ENCODE peak calls at places on chromosomes 12 and 14, in nine cellular contexts. Z, U, Y, H, K, X, J, Q and G are unnamed samples. For H3K27me3, the result is how much of the 10 kb centered on the place peaks cover.

GRCh38 chr12:87430444-87430843 is 598.8 kb downstream of the C12orf50 start:
- DNase-seq in Z (no peak), U (peak), Y (no peak), H (no peak), K (no peak), X (no peak), J (no peak), Q (peak), G (no peak)

GRCh38 chr12:62717636-62718035 is 217.3 kb downstream of the PPM1H start:
- DNase-seq in Z (no peak), U (no peak), Y (no peak), H (no peak), K (no peak), X (no peak), J (no peak), Q (no peak), G (no peak)

GRCh38 chr12:24255920-24256635 is 306.6 kb upstream of the SOX5 start:
- DNase-seq in Z (peak), U (no peak), Y (no peak), H (no peak), K (no peak), X (peak), J (no peak), Q (no peak), G (no peak)

GRCh38 chr12:80269953-80270552 is 170.7 kb downstream of the OTOGL start:
- DNase-seq in Z (peak), U (no peak), Y (peak), H (peak), K (peak), X (peak), J (no peak), Q (peak), G (no peak)

GRCh38 chr12:6158749-6159148 is 34.3 kb upstream of the VWF start:
- DNase-seq in Z (no peak), U (no peak), Y (no peak), H (no peak), K (no peak), X (no peak), J (no peak), Q (no peak), G (no peak)

GRCh38 chr12:52508211-52508610 is 12.0 kb downstream of the KRT5 start:
- DNase-seq in Z (no peak), U (no peak), Y (no peak), H (no peak), K (no peak), X (no peak), J (no peak), Q (no peak), G (no peak)

GRCh38 chr12:40152783-40153383 is 47.0 kb upstream of the SLC2A13 start:
- DNase-seq in Z (peak), U (peak), Y (peak), H (peak), K (peak), X (peak), J (peak), Q (peak), G (no peak)

GRCh38 chr12:97131220-97131981 is 224.3 kb downstream of the NEDD1 start:
- DNase-seq in Z (peak), U (no peak), Y (no peak), H (no peak), K (no peak), X (peak), J (no peak), Q (no peak), G (no peak)

GRCh38 chr12:12723681-12724420 is 6.7 kb downstream of the CDKN1B start:
- DNase-seq in Z (no peak), U (peak), Y (peak), H (no peak), K (peak), X (no peak), J (peak), Q (peak), G (peak)

GRCh38 chr12:96513681-96514080 is 24.3 kb downstream of the CFAP54 start:
- DNase-seq in Z (no peak), U (no peak), Y (peak), H (no peak), K (no peak), X (no peak), J (no peak), Q (peak), G (no peak)

GRCh38 chr12:119500209-119500608 is 93.4 kb upstream of the TMEM233 start:
- DNase-seq in Z (no peak), U (no peak), Y (no peak), H (no peak), K (peak), X (no peak), J (no peak), Q (no peak), G (no peak)

GRCh38 chr12:124695861-124696260 is 128.4 kb upstream of the NCOR2 start:
- DNase-seq in Z (peak), U (no peak), Y (peak), H (no peak), K (peak), X (no peak), J (no peak), Q (no peak), G (no peak)

GRCh38 chr12:64790166-64790565 is 31.0 kb upstream of the GNS start:
- DNase-seq in Z (no peak), U (no peak), Y (no peak), H (no peak), K (peak), X (no peak), J (no peak), Q (no peak), G (no peak)

GRCh38 chr12:94676922-94677321 is 26.6 kb upstream of the TMCC3 start:
- DNase-seq in Z (no peak), U (no peak), Y (no peak), H (no peak), K (no peak), X (no peak), J (no peak), Q (no peak), G (no peak)

GRCh38 chr12:60921541-60921940 is 1325.7 kb downstream of the SLC16A7 start:
- DNase-seq in Z (no peak), U (no peak), Y (no peak), H (no peak), K (no peak), X (no peak), J (no peak), Q (peak), G (no peak)

GRCh38 chr12:120453977-120454376 is 7.7 kb downstream of the GATC start:
- DNase-seq in Z (peak), U (no peak), Y (peak), H (peak), K (peak), X (no peak), J (no peak), Q (peak), G (no peak)

GRCh38 chr12:130639759-130640158 is 76.3 kb downstream of the RIMBP2 start:
- DNase-seq in Z (no peak), U (no peak), Y (no peak), H (no peak), K (no peak), X (no peak), J (no peak), Q (no peak), G (no peak)

GRCh38 chr12:70242695-70243509 is at the start of gene CNOT2:
- DNase-seq in Z (peak), U (peak), Y (peak), H (peak), K (peak), X (peak), J (peak), Q (peak), G (peak)

GRCh38 chr12:6145584-6145983 is 21.1 kb upstream of the VWF start:
- DNase-seq in Z (no peak), U (no peak), Y (no peak), H (no peak), K (no peak), X (no peak), J (no peak), Q (no peak), G (no peak)

GRCh38 chr12:105120551-105120950 is 13.0 kb downstream of the WASHC4 start:
- DNase-seq in Z (no peak), U (no peak), Y (no peak), H (peak), K (peak), X (no peak), J (no peak), Q (no peak), G (no peak)

GRCh38 chr12:132071001-132071810 is 72.9 kb downstream of the DDX51 start:
- DNase-seq in Z (no peak), U (no peak), Y (no peak), H (no peak), K (no peak), X (no peak), J (no peak), Q (no peak), G (peak)

GRCh38 chr14:24880689-24881088 is 169.3 kb downstream of the STXBP6 start:
- DNase-seq in Z (no peak), U (peak), Y (peak), H (no peak), K (no peak), X (no peak), J (no peak), Q (peak), G (no peak)

GRCh38 chr14:78700236-78700635 is 530.1 kb downstream of the NRXN3 start:
- DNase-seq in Z (no peak), U (no peak), Y (peak), H (no peak), K (peak), X (no peak), J (no peak), Q (no peak), G (no peak)

GRCh38 chr14:74965770-74966153 is 10.4 kb upstream of the PGF start:
- DNase-seq in Z (no peak), U (no peak), Y (peak), H (no peak), K (peak), X (no peak), J (no peak), Q (no peak), G (no peak)

GRCh38 chr14:43306053-43306452 is 1201.0 kb downstream of the FSCB start:
- DNase-seq in Z (no peak), U (no peak), Y (no peak), H (no peak), K (peak), X (no peak), J (no peak), Q (no peak), G (no peak)

GRCh38 chr14:23454445-23454856 is 15.1 kb upstream of the NGDN start:
- DNase-seq in Z (no peak), U (no peak), Y (no peak), H (peak), K (no peak), X (no peak), J (no peak), Q (no peak), G (no peak)

GRCh38 chr12:5586201-5586600 is 154.3 kb downstream of the NTF3 start:
- DNase-seq in Z (peak), U (no peak), Y (peak), H (peak), K (peak), X (peak), J (no peak), Q (peak), G (no peak)

GRCh38 chr14:70873627-70874026 is 33.6 kb upstream of the PCNX1 start:
- DNase-seq in Z (peak), U (no peak), Y (peak), H (peak), K (no peak), X (no peak), J (no peak), Q (no peak), G (no peak)

GRCh38 chr12:108604208-108604941 is 6.5 kb upstream of the TMEM119 start:
- DNase-seq in Z (no peak), U (no peak), Y (no peak), H (no peak), K (no peak), X (no peak), J (no peak), Q (no peak), G (no peak)

GRCh38 chr14:57865066-57865449 is 834 bp downstream of the SLC35F4 start:
- DNase-seq in Z (no peak), U (no peak), Y (no peak), H (no peak), K (no peak), X (no peak), J (no peak), Q (no peak), G (no peak)
- H3K27me3 ChIP-seq in Z (under half), U (under half), Y (half or more), H (under half), K (half or more), X (under half), J (under half), Q (under half), G (under half)

DNA sequence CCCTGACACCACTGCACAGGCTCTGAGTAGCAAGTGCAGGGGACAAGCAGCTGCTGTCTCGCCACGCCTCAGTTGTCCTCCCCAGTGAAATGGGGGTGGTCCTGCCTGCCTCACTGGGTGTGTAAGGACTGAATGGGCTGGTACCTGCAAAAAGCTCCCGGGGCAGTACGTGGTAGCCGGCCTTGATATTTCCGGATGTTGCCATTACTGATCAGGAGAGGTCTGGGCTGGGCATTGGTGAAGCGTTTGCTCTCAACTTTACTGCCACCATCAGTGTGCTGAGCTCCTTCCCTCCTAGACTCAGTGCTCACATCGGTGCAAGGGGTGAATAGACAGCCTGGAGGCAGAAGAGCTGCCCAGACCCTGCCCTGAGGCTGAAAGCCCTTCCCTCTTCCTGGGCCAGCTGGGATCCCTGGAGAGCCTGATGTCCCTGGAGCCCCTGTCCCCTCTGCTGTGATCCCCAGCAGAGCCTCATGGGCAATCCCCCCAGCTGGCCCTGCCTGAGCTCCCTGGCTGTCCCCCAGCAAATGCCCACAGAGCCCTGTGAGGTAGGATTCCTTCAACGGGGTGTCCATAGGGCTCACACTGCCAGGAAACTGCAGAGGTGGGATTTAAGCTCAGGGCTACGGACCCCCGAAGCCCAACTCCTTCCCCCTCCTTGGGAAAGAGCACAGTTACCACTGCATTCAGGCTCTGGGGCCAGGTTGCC is 18.2 kb downstream of the DIO3 start:
- DNase-seq in Z (no peak), U (no peak), Y (no peak), H (no peak), K (no peak), X (no peak), J (no peak), Q (no peak), G (no peak)
- H3K27me3 ChIP-seq in Z (under half), U (under half), Y (under half), H (under half), K (under half), X (under half), J (under half), Q (under half), G (under half)

DNA sequence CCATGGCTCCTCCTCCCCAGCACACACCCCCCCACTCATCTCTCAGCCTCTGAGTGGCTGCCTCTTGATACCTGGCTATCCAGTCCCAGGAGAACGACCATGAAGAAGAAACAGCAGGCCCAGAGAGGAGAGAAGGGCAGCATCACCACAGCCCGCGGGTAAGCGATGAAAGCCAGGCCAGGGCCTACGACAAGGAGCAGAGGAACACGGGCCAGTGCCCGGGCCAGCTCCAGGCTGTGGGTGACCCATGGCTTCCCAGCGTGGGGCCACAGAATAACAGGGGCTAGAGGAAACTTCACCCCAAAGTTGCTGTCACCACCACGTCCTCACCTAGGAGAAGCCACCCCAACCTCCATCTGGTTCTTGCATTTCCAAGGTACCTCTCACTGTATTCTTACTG is 10.4 kb upstream of the SLC6A12 start:
- DNase-seq in Z (no peak), U (no peak), Y (no peak), H (no peak), K (no peak), X (no peak), J (no peak), Q (no peak), G (no peak)
- H3K27me3 ChIP-seq in Z (under half), U (under half), Y (under half), H (under half), K (under half), X (under half), J (under half), Q (under half), G (under half)

DNA sequence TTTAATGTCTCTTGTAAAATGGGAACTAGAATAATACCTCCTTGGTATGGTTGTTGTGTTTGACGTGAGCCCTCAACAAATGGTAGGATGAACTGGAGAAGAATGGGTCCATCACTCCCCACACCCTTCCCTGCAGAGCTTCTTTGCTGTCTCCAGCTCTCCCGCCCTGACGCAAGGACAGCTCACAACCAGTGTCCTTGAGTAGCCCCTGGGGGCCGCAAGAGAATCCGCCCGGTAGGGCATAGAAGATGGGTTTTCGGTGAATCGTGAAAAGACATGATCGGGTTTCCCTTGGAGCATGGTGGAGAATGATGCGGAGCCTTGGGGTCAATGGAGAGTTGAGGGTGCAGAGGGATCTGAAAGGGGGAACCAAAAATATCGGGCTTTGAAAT is 6.1 kb upstream of the PAX9 start:
- DNase-seq in Z (peak), U (no peak), Y (no peak), H (no peak), K (no peak), X (no peak), J (no peak), Q (no peak), G (no peak)
- H3K27me3 ChIP-seq in Z (half or more), U (half or more), Y (half or more), H (half or more), K (under half), X (half or more), J (under half), Q (half or more), G (under half)

GRCh38 chr12:3442397-3442796 is 48.6 kb upstream of the PRMT8 start:
- DNase-seq in Z (no peak), U (no peak), Y (no peak), H (no peak), K (no peak), X (no peak), J (no peak), Q (no peak), G (no peak)

GRCh38 chr12:3438401-3438800 is 52.6 kb upstream of the PRMT8 start:
- DNase-seq in Z (no peak), U (no peak), Y (no peak), H (no peak), K (no peak), X (no peak), J (no peak), Q (no peak), G (no peak)

GRCh38 chr12:3445127-3445978 is 45.6 kb upstream of the PRMT8 start:
- DNase-seq in Z (no peak), U (no peak), Y (no peak), H (no peak), K (peak), X (no peak), J (no peak), Q (no peak), G (no peak)

GRCh38 chr12:3437986-3438385 is 53.0 kb upstream of the PRMT8 start:
- DNase-seq in Z (no peak), U (no peak), Y (no peak), H (no peak), K (no peak), X (no peak), J (no peak), Q (no peak), G (no peak)

GRCh38 chr12:3441435-3441834 is 49.6 kb upstream of the PRMT8 start:
- DNase-seq in Z (no peak), U (no peak), Y (no peak), H (no peak), K (no peak), X (no peak), J (no peak), Q (no peak), G (no peak)
- H3K27me3 ChIP-seq in Z (under half), U (under half), Y (under half), H (half or more), K (under half), X (under half), J (under half), Q (under half), G (under half)

DNA sequence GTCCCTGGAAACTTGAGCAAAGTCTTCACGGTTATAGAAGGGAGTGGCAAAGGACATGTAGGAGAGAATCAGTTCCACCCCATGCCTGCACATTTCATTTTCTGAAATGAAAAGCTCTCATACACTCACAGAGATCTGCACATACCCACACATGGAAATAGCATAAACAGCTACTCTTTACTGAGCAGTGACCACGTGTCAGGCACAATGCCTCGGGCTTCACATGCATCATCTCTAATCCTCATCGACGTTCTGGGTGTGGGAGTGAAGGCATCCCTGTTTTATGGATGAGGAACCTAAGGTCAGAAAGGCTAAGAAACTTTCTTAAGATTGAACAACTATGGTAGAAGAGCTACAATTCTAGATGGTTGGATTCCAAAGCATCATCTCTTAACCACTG is 198.8 kb downstream of the DAD1 start:
- DNase-seq in Z (no peak), U (no peak), Y (no peak), H (no peak), K (peak), X (no peak), J (no peak), Q (no peak), G (no peak)
- H3K27me3 ChIP-seq in Z (under half), U (under half), Y (half or more), H (under half), K (under half), X (under half), J (under half), Q (under half), G (under half)

GRCh38 chr14:100554082-100554677 is 33.0 kb downstream of the BEGAIN start:
- DNase-seq in Z (no peak), U (peak), Y (peak), H (no peak), K (no peak), X (no peak), J (no peak), Q (no peak), G (no peak)
- H3K27me3 ChIP-seq in Z (under half), U (under half), Y (under half), H (half or more), K (under half), X (under half), J (under half), Q (under half), G (under half)

GRCh38 chr14:96501746-96502620 is at the start of gene PAPOLA:
- DNase-seq in Z (peak), U (peak), Y (peak), H (peak), K (peak), X (peak), J (peak), Q (peak), G (peak)

GRCh38 chr14:96497586-96497985 is 4.6 kb upstream of the PAPOLA start:
- DNase-seq in Z (no peak), U (no peak), Y (no peak), H (no peak), K (no peak), X (no peak), J (no peak), Q (no peak), G (no peak)

GRCh38 chr14:96502621-96503251 is 554 bp downstream of the PAPOLA start:
- DNase-seq in Z (peak), U (peak), Y (peak), H (peak), K (peak), X (no peak), J (peak), Q (peak), G (no peak)

GRCh38 chr14:96497087-96497486 is 5.1 kb upstream of the PAPOLA start:
- DNase-seq in Z (no peak), U (no peak), Y (no peak), H (no peak), K (peak), X (no peak), J (no peak), Q (no peak), G (no peak)

DNA sequence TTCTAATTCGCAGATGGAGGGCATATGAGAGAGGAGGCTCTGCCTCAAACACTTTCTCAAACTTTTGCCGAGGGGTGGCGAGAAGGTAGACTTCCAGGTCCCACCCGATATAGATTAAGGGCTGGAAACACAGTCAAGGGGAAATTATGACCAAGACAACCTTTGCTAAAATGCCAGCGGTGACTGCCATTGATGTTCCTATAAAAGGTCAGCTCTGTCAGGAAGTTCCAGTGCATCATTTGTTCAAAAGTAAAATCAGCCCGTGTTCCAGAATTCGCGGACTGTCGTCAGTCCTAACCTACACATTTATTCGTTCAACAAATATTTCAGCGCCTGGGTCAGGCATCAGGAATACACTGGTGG is 818 bp upstream of the PAPOLA start:
- DNase-seq in Z (no peak), U (no peak), Y (no peak), H (no peak), K (peak), X (no peak), J (no peak), Q (no peak), G (no peak)
- H3K27me3 ChIP-seq in Z (under half), U (under half), Y (under half), H (under half), K (under half), X (under half), J (under half), Q (under half), G (under half)